ENCODE peak calls at places on chromosomes 11 and 22, in six cellular contexts. One of them, this sample, is unnamed.

GRCh38 chr11:17076517-17077239 is 789 bp downstream of the RPS13 start:
- DNase-seq in activated CD8-positive, alpha-beta memory T cell treated with anti-CD3 and anti-CD28 coated beads for 48 hours: no peak
- DNase-seq in GOT3: no peak
- DNase-seq in memory B cell: no peak
- DNase-seq in psoas muscle: no peak
- DNase-seq in ovary: no peak
- DNase-seq in this sample: no peak

GRCh38 chr11:47433991-47434786 is 8.0 kb upstream of the PSMC3 start:
- DNase-seq in activated CD8-positive, alpha-beta memory T cell treated with anti-CD3 and anti-CD28 coated beads for 48 hours: no peak
- DNase-seq in GOT3: peak
- DNase-seq in psoas muscle: peak
- DNase-seq in ovary: peak
- DNase-seq in memory B cell: no peak
- DNase-seq in this sample: no peak

GRCh38 chr11:61971177-61972111 is 4.0 kb upstream of the FTH1 start:
- DNase-seq in psoas muscle: peak
- DNase-seq in ovary: peak
- DNase-seq in activated CD8-positive, alpha-beta memory T cell treated with anti-CD3 and anti-CD28 coated beads for 48 hours: no peak
- DNase-seq in memory B cell: no peak
- DNase-seq in GOT3: peak
- DNase-seq in this sample: peak

GRCh38 chr11:121741954-121742361 is 289.2 kb upstream of the SORL1-AS1 start:
- DNase-seq in GOT3: no peak
- DNase-seq in psoas muscle: peak
- DNase-seq in memory B cell: no peak
- DNase-seq in ovary: peak
- DNase-seq in activated CD8-positive, alpha-beta memory T cell treated with anti-CD3 and anti-CD28 coated beads for 48 hours: no peak
- DNase-seq in this sample: peak

GRCh38 chr11:121349790-121350189 is 57.2 kb downstream of the SC5D start:
- DNase-seq in memory B cell: no peak
- DNase-seq in activated CD8-positive, alpha-beta memory T cell treated with anti-CD3 and anti-CD28 coated beads for 48 hours: no peak
- DNase-seq in ovary: no peak
- DNase-seq in psoas muscle: no peak
- DNase-seq in GOT3: no peak
- DNase-seq in this sample: no peak

GRCh38 chr11:8906629-8907028 is 4.4 kb upstream of the AKIP1 start:
- DNase-seq in activated CD8-positive, alpha-beta memory T cell treated with anti-CD3 and anti-CD28 coated beads for 48 hours: no peak
- DNase-seq in memory B cell: no peak
- DNase-seq in ovary: no peak
- DNase-seq in psoas muscle: no peak
- DNase-seq in GOT3: no peak
- DNase-seq in this sample: no peak

GRCh38 chr22:37209140-37209845 is 3.0 kb downstream of the SSTR3 start:
- DNase-seq in activated CD8-positive, alpha-beta memory T cell treated with anti-CD3 and anti-CD28 coated beads for 48 hours: no peak
- DNase-seq in ovary: peak
- DNase-seq in psoas muscle: no peak
- DNase-seq in memory B cell: no peak
- DNase-seq in GOT3: no peak
- DNase-seq in this sample: no peak

GRCh38 chr11:13939952-13940610 is 22.4 kb upstream of the SPON1 start:
- DNase-seq in memory B cell: no peak
- DNase-seq in GOT3: no peak
- DNase-seq in psoas muscle: no peak
- DNase-seq in ovary: no peak
- DNase-seq in activated CD8-positive, alpha-beta memory T cell treated with anti-CD3 and anti-CD28 coated beads for 48 hours: no peak
- DNase-seq in this sample: no peak

GRCh38 chr11:122559734-122560382 is 95.7 kb upstream of the UBASH3B start:
- DNase-seq in psoas muscle: no peak
- DNase-seq in activated CD8-positive, alpha-beta memory T cell treated with anti-CD3 and anti-CD28 coated beads for 48 hours: no peak
- DNase-seq in memory B cell: no peak
- DNase-seq in ovary: no peak
- DNase-seq in GOT3: no peak
- DNase-seq in this sample: no peak

GRCh38 chr11:71201231-71201630 is 51.1 kb downstream of the SHANK2 start:
- DNase-seq in activated CD8-positive, alpha-beta memory T cell treated with anti-CD3 and anti-CD28 coated beads for 48 hours: no peak
- DNase-seq in ovary: no peak
- DNase-seq in memory B cell: no peak
- DNase-seq in GOT3: no peak
- DNase-seq in psoas muscle: no peak
- DNase-seq in this sample: no peak

GRCh38 chr11:65559951-65560537 is 1.9 kb upstream of the LTBP3 start:
- DNase-seq in memory B cell: no peak
- DNase-seq in psoas muscle: no peak
- DNase-seq in activated CD8-positive, alpha-beta memory T cell treated with anti-CD3 and anti-CD28 coated beads for 48 hours: no peak
- DNase-seq in ovary: no peak
- DNase-seq in GOT3: no peak
- DNase-seq in this sample: no peak

GRCh38 chr22:42928969-42929837 is 72.1 kb upstream of the ARFGAP3 start:
- DNase-seq in activated CD8-positive, alpha-beta memory T cell treated with anti-CD3 and anti-CD28 coated beads for 48 hours: no peak
- DNase-seq in memory B cell: no peak
- DNase-seq in psoas muscle: peak
- DNase-seq in ovary: no peak
- DNase-seq in GOT3: no peak
- DNase-seq in this sample: no peak

GRCh38 chr11:1946812-1947480 is at the start of gene MRPL23:
- DNase-seq in activated CD8-positive, alpha-beta memory T cell treated with anti-CD3 and anti-CD28 coated beads for 48 hours: no peak
- DNase-seq in memory B cell: peak
- DNase-seq in psoas muscle: peak
- DNase-seq in GOT3: no peak
- DNase-seq in ovary: peak
- DNase-seq in this sample: peak

GRCh38 chr11:88950975-88951374 is 114.8 kb downstream of the GRM5 start:
- DNase-seq in psoas muscle: no peak
- DNase-seq in GOT3: no peak
- DNase-seq in memory B cell: no peak
- DNase-seq in activated CD8-positive, alpha-beta memory T cell treated with anti-CD3 and anti-CD28 coated beads for 48 hours: no peak
- DNase-seq in ovary: no peak
- DNase-seq in this sample: no peak